ENCODE peak calls at places on chromosome 15, in six cellular contexts. One of them, this sample, is unnamed.

GRCh38 chr15:82093774-82094211 is 48.0 kb upstream of the MEX3B start:
- DNase-seq in SJSA1: peak
- DNase-seq in upper lobe of right lung: no peak
- DNase-seq in left ventricle myocardium inferior: no peak
- DNase-seq in A549: peak
- DNase-seq in endothelial cell of umbilical vein: peak
- DNase-seq in this sample: no peak

GRCh38 chr15:75031773-75032302 is 8.4 kb downstream of the PPCDC start:
- DNase-seq in left ventricle myocardium inferior: no peak
- DNase-seq in endothelial cell of umbilical vein: peak
- DNase-seq in SJSA1: no peak
- DNase-seq in upper lobe of right lung: no peak
- DNase-seq in A549: no peak
- DNase-seq in this sample: no peak

GRCh38 chr15:62894322-62895085 is 148.0 kb upstream of the TPM1 start:
- DNase-seq in left ventricle myocardium inferior: no peak
- DNase-seq in upper lobe of right lung: no peak
- DNase-seq in SJSA1: no peak
- DNase-seq in endothelial cell of umbilical vein: no peak
- DNase-seq in A549: no peak
- DNase-seq in this sample: no peak

GRCh38 chr15:28098766-28099554 is at the start of gene OCA2:
- DNase-seq in A549: peak
- DNase-seq in left ventricle myocardium inferior: peak
- DNase-seq in SJSA1: no peak
- DNase-seq in endothelial cell of umbilical vein: no peak
- DNase-seq in upper lobe of right lung: peak
- DNase-seq in this sample: peak

GRCh38 chr15:44536962-44537727 is at the start of gene EIF3J:
- DNase-seq in SJSA1: peak
- DNase-seq in left ventricle myocardium inferior: peak
- DNase-seq in A549: peak
- DNase-seq in upper lobe of right lung: peak
- DNase-seq in endothelial cell of umbilical vein: peak
- DNase-seq in this sample: peak

GRCh38 chr15:27017168-27017809 is 46.3 kb downstream of the GABRG3 start:
- DNase-seq in SJSA1: no peak
- DNase-seq in left ventricle myocardium inferior: no peak
- DNase-seq in endothelial cell of umbilical vein: peak
- DNase-seq in upper lobe of right lung: no peak
- DNase-seq in A549: peak
- DNase-seq in this sample: peak

GRCh38 chr15:47188766-47189507 is 528.4 kb upstream of the SEMA6D start:
- DNase-seq in endothelial cell of umbilical vein: no peak
- DNase-seq in upper lobe of right lung: no peak
- DNase-seq in A549: no peak
- DNase-seq in SJSA1: no peak
- DNase-seq in left ventricle myocardium inferior: no peak
- DNase-seq in this sample: no peak

GRCh38 chr15:100307241-100307855 is 34.4 kb downstream of the ADAMTS17 start:
- DNase-seq in SJSA1: no peak
- DNase-seq in upper lobe of right lung: no peak
- DNase-seq in endothelial cell of umbilical vein: no peak
- DNase-seq in left ventricle myocardium inferior: no peak
- DNase-seq in A549: no peak
- DNase-seq in this sample: no peak

GRCh38 chr15:62138124-62138523 is 27.0 kb downstream of the C2CD4B start:
- DNase-seq in endothelial cell of umbilical vein: peak
- DNase-seq in SJSA1: no peak
- DNase-seq in A549: no peak
- DNase-seq in upper lobe of right lung: no peak
- DNase-seq in left ventricle myocardium inferior: no peak
- DNase-seq in this sample: peak

GRCh38 chr15:78620839-78621421 is at the start of gene CHRNA3:
- DNase-seq in upper lobe of right lung: peak
- DNase-seq in left ventricle myocardium inferior: no peak
- DNase-seq in endothelial cell of umbilical vein: no peak
- DNase-seq in A549: no peak
- DNase-seq in SJSA1: peak
- DNase-seq in this sample: no peak

GRCh38 chr15:32028921-32029320 is 1.4 kb upstream of the CHRNA7 start:
- DNase-seq in SJSA1: no peak
- DNase-seq in left ventricle myocardium inferior: no peak
- DNase-seq in A549: no peak
- DNase-seq in endothelial cell of umbilical vein: no peak
- DNase-seq in upper lobe of right lung: no peak
- DNase-seq in this sample: no peak

GRCh38 chr15:59892995-59893394 is 111.1 kb upstream of the FOXB1 start:
- DNase-seq in endothelial cell of umbilical vein: no peak
- DNase-seq in left ventricle myocardium inferior: no peak
- DNase-seq in upper lobe of right lung: no peak
- DNase-seq in SJSA1: no peak
- DNase-seq in A549: no peak
- DNase-seq in this sample: no peak

GRCh38 chr15:49279481-49280186 is 109.6 kb downstream of the GALK2 start:
- DNase-seq in endothelial cell of umbilical vein: no peak
- DNase-seq in left ventricle myocardium inferior: no peak
- DNase-seq in SJSA1: no peak
- DNase-seq in A549: no peak
- DNase-seq in upper lobe of right lung: no peak
- DNase-seq in this sample: no peak

GRCh38 chr15:32991544-32992192 is 202.8 kb downstream of the FMN1 start:
- DNase-seq in upper lobe of right lung: no peak
- DNase-seq in SJSA1: no peak
- DNase-seq in A549: no peak
- DNase-seq in left ventricle myocardium inferior: no peak
- DNase-seq in endothelial cell of umbilical vein: no peak
- DNase-seq in this sample: no peak

GRCh38 chr15:31228980-31229826 is 97.4 kb upstream of the KLF13 start:
- DNase-seq in upper lobe of right lung: peak
- DNase-seq in SJSA1: no peak
- DNase-seq in left ventricle myocardium inferior: no peak
- DNase-seq in A549: peak
- DNase-seq in endothelial cell of umbilical vein: no peak
- DNase-seq in this sample: no peak

GRCh38 chr15:89088605-89089315 is 504 bp downstream of the ABHD2 start:
- DNase-seq in left ventricle myocardium inferior: peak
- DNase-seq in SJSA1: no peak
- DNase-seq in endothelial cell of umbilical vein: peak
- DNase-seq in upper lobe of right lung: peak
- DNase-seq in A549: no peak
- DNase-seq in this sample: no peak

GRCh38 chr15:87518957-87519356 is 737.6 kb downstream of the NTRK3 start:
- DNase-seq in endothelial cell of umbilical vein: no peak
- DNase-seq in SJSA1: no peak
- DNase-seq in upper lobe of right lung: no peak
- DNase-seq in left ventricle myocardium inferior: no peak
- DNase-seq in A549: no peak
- DNase-seq in this sample: no peak

GRCh38 chr15:63856711-63857458 is 23.1 kb upstream of the HERC1 start:
- DNase-seq in upper lobe of right lung: no peak
- DNase-seq in left ventricle myocardium inferior: no peak
- DNase-seq in SJSA1: no peak
- DNase-seq in A549: no peak
- DNase-seq in endothelial cell of umbilical vein: peak
- DNase-seq in this sample: no peak

GRCh38 chr15:70035719-70036077 is 62.0 kb downstream of the TLE3 start:
- DNase-seq in A549: no peak
- DNase-seq in SJSA1: no peak
- DNase-seq in left ventricle myocardium inferior: no peak
- DNase-seq in upper lobe of right lung: no peak
- DNase-seq in endothelial cell of umbilical vein: no peak
- DNase-seq in this sample: no peak

GRCh38 chr15:66302489-66302888 is 9.1 kb downstream of the DIS3L start:
- DNase-seq in SJSA1: no peak
- DNase-seq in upper lobe of right lung: no peak
- DNase-seq in A549: no peak
- DNase-seq in endothelial cell of umbilical vein: no peak
- DNase-seq in left ventricle myocardium inferior: no peak
- DNase-seq in this sample: no peak

GRCh38 chr15:47523669-47524068 is 193.6 kb upstream of the SEMA6D start:
- DNase-seq in SJSA1: no peak
- DNase-seq in upper lobe of right lung: no peak
- DNase-seq in endothelial cell of umbilical vein: peak
- DNase-seq in left ventricle myocardium inferior: no peak
- DNase-seq in A549: no peak
- DNase-seq in this sample: no peak

GRCh38 chr15:31554261-31554660 is 227.6 kb downstream of the KLF13 start:
- DNase-seq in SJSA1: no peak
- DNase-seq in upper lobe of right lung: no peak
- DNase-seq in left ventricle myocardium inferior: peak
- DNase-seq in endothelial cell of umbilical vein: peak
- DNase-seq in A549: no peak
- DNase-seq in this sample: no peak

GRCh38 chr15:70521576-70522322 is 241.6 kb downstream of the UACA start:
- DNase-seq in SJSA1: no peak
- DNase-seq in upper lobe of right lung: no peak
- DNase-seq in endothelial cell of umbilical vein: no peak
- DNase-seq in A549: no peak
- DNase-seq in left ventricle myocardium inferior: no peak
- DNase-seq in this sample: no peak

GRCh38 chr15:60004846-60005351 is 788 bp downstream of the FOXB1 start:
- DNase-seq in SJSA1: no peak
- DNase-seq in endothelial cell of umbilical vein: peak
- DNase-seq in left ventricle myocardium inferior: no peak
- DNase-seq in upper lobe of right lung: peak
- DNase-seq in A549: no peak
- DNase-seq in this sample: no peak

GRCh38 chr15:36831125-36831914 is 251.9 kb downstream of the CDIN1 start:
- DNase-seq in endothelial cell of umbilical vein: no peak
- DNase-seq in SJSA1: no peak
- DNase-seq in upper lobe of right lung: no peak
- DNase-seq in A549: no peak
- DNase-seq in left ventricle myocardium inferior: no peak
- DNase-seq in this sample: no peak

GRCh38 chr15:44261007-44261706 is 27.4 kb upstream of the GOLM2 start:
- DNase-seq in A549: no peak
- DNase-seq in SJSA1: no peak
- DNase-seq in upper lobe of right lung: no peak
- DNase-seq in endothelial cell of umbilical vein: no peak
- DNase-seq in left ventricle myocardium inferior: no peak
- DNase-seq in this sample: no peak

GRCh38 chr15:68375191-68375631 is 56.8 kb downstream of the ITGA11 start:
- DNase-seq in endothelial cell of umbilical vein: no peak
- DNase-seq in A549: no peak
- DNase-seq in upper lobe of right lung: no peak
- DNase-seq in SJSA1: peak
- DNase-seq in left ventricle myocardium inferior: no peak
- DNase-seq in this sample: no peak

GRCh38 chr15:71083349-71083748 is 31.9 kb upstream of the THSD4 start:
- DNase-seq in SJSA1: no peak
- DNase-seq in A549: no peak
- DNase-seq in endothelial cell of umbilical vein: peak
- DNase-seq in left ventricle myocardium inferior: peak
- DNase-seq in upper lobe of right lung: no peak
- DNase-seq in this sample: peak

GRCh38 chr15:83270176-83270575 is 14.3 kb downstream of the BNC1 start:
- DNase-seq in endothelial cell of umbilical vein: no peak
- DNase-seq in A549: no peak
- DNase-seq in SJSA1: no peak
- DNase-seq in left ventricle myocardium inferior: no peak
- DNase-seq in upper lobe of right lung: no peak
- DNase-seq in this sample: no peak
- H3K27ac ChIP-seq in endothelial cell of umbilical vein: no peak
- H3K27ac ChIP-seq in A549: no peak
- H3K27ac ChIP-seq in SJSA1: no peak
- H3K27ac ChIP-seq in left ventricle myocardium inferior: no peak
- H3K27ac ChIP-seq in upper lobe of right lung: no peak
- H3K27ac ChIP-seq in this sample: no peak

DNA sequence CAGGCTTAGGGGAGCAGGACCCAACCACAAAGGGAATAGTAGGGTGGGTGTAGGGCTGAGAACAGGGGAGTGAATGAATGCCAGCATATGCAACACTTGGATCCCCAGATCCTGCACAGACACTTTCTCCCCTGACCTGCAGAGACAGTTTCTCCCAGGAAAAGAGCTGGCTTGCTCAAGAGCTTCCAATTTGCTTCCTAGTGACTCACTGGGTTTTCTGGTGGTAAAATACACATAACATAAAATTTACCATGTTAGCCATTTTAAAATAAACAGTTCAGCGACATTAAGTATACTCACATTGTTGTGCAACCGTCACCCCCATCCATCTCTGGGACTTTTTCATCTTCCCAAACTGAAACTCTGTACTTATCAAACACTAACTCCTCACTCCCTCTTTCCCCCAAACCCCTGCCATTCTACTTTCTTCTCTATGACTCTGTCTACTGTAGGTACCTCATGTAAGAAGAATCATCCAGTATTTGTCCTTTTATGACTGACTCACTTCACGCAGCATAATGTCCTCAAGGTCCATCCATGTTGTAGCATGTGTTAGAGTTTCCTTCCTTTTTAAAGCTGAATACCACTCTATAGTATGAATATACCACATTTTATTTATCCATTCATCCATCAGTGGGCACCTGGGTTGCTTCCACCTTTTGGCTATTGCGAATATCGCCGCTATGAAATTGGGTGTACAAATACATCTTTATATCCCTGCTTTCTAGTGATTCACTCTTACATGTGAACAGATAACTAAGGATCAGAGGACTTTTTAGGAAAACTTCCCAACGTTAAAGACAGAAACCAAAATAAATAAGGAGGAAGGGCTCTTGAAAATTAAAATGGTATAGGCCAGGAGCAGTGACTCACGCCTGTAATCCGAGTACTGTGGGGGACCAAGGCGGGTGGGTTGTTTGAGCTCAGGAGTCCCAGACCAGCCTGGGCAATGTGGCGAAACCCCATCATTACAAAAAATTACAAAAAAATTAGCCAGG is 95.6 kb upstream of the TJP1 start:
- DNase-seq in A549: no peak
- DNase-seq in SJSA1: peak
- DNase-seq in left ventricle myocardium inferior: no peak
- DNase-seq in endothelial cell of umbilical vein: no peak
- DNase-seq in upper lobe of right lung: no peak
- DNase-seq in this sample: no peak
- H3K4me3 ChIP-seq in A549: no peak
- H3K4me3 ChIP-seq in SJSA1: no peak
- H3K4me3 ChIP-seq in left ventricle myocardium inferior: no peak
- H3K4me3 ChIP-seq in endothelial cell of umbilical vein: no peak
- H3K4me3 ChIP-seq in upper lobe of right lung: no peak
- H3K4me3 ChIP-seq in this sample: no peak

DNA sequence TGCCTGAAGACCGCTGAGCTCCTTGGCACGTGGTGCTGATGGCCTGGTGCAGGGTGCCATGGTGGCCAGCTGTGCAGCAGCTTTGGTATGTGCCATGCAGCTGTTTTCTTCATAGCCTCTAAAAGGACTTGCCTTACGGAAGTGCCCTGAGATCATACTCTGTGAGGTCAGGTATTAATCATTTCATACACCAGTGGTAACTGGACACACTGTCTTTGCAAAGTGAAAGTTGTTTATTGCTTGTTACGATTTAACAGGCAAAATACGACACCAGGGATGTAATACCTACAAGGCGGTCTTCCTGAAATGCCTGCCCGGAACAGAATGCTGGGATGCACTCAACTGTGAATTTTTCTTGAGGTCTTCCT is 184.6 kb downstream of the ATP10A start:
- DNase-seq in upper lobe of right lung: no peak
- DNase-seq in endothelial cell of umbilical vein: no peak
- DNase-seq in SJSA1: no peak
- DNase-seq in A549: no peak
- DNase-seq in left ventricle myocardium inferior: no peak
- DNase-seq in this sample: no peak
- H3K27ac ChIP-seq in upper lobe of right lung: no peak
- H3K27ac ChIP-seq in endothelial cell of umbilical vein: no peak
- H3K27ac ChIP-seq in SJSA1: no peak
- H3K27ac ChIP-seq in A549: no peak
- H3K27ac ChIP-seq in left ventricle myocardium inferior: no peak
- H3K27ac ChIP-seq in this sample: no peak

GRCh38 chr15:85690546-85691226 is 104.0 kb downstream of the KLHL25 start:
- DNase-seq in upper lobe of right lung: no peak
- DNase-seq in SJSA1: no peak
- DNase-seq in endothelial cell of umbilical vein: peak
- DNase-seq in A549: no peak
- DNase-seq in left ventricle myocardium inferior: no peak
- DNase-seq in this sample: no peak
- H3K4me3 ChIP-seq in upper lobe of right lung: peak
- H3K4me3 ChIP-seq in SJSA1: no peak
- H3K4me3 ChIP-seq in endothelial cell of umbilical vein: no peak
- H3K4me3 ChIP-seq in A549: no peak
- H3K4me3 ChIP-seq in left ventricle myocardium inferior: peak
- H3K4me3 ChIP-seq in this sample: peak